ENCODE peak calls at places on chromosomes 1 and 21, in ten cellular contexts. C is HL-60, W is astrocyte of the cerebellum, D is psoas muscle, U is neural progenitor cell, I is WERI-Rb-1, X is IMR-90, M is AG10803, P is sigmoid colon, N is prostate gland. R is an unnamed sample.

GRCh38 chr1:228900993-228901392 is 165.7 kb downstream of the RHOU start:
- DNase-seq in I (no peak), N (no peak), M (no peak), W (no peak), D (no peak), P (no peak), X (no peak), C (no peak), U (no peak), R (no peak)

GRCh38 chr1:79859212-79859948 is 852.9 kb upstream of the ADGRL4 start:
- DNase-seq in X (peak), U (no peak), M (peak), C (no peak), N (no peak), I (no peak), D (no peak), P (no peak), W (peak), R (peak)

GRCh38 chr21:26425576-26425975 is 147.5 kb downstream of the CYYR1 start:
- DNase-seq in N (no peak), P (no peak), D (no peak), X (no peak), M (no peak), C (no peak), W (no peak), I (no peak), U (no peak), R (no peak)

GRCh38 chr1:232477728-232478127 is 152.2 kb downstream of the SIPA1L2 start:
- DNase-seq in M (peak), U (peak), D (peak), X (peak), N (no peak), P (no peak), I (no peak), W (peak), C (no peak), R (peak)

GRCh38 chr1:168585191-168585590 is 8.8 kb downstream of the XCL1 start:
- DNase-seq in M (peak), U (no peak), P (no peak), N (no peak), I (no peak), X (peak), D (no peak), C (no peak), W (no peak), R (no peak)

GRCh38 chr21:34313116-34313515 is 50.7 kb upstream of the KCNE2 start:
- DNase-seq in M (no peak), D (no peak), C (no peak), U (no peak), P (no peak), N (no peak), I (no peak), X (peak), W (no peak), R (no peak)

GRCh38 chr21:44872568-44873355 is 728 bp downstream of the PTTG1IP start:
- DNase-seq in U (peak), C (no peak), I (peak), D (peak), N (peak), M (no peak), W (no peak), P (peak), X (peak), R (no peak)

GRCh38 chr21:46667191-46667734 is 31.8 kb downstream of the PRMT2 start:
- DNase-seq in D (no peak), C (peak), W (no peak), X (peak), N (no peak), U (peak), I (peak), P (no peak), M (peak), R (no peak)

GRCh38 chr1:17540255-17541001 is 930 bp downstream of the ARHGEF10L start:
- DNase-seq in U (peak), M (peak), P (peak), X (no peak), C (no peak), W (no peak), N (peak), I (peak), D (peak), R (no peak)

GRCh38 chr1:221712776-221713431 is 29.0 kb downstream of the DUSP10 start:
- DNase-seq in X (no peak), M (peak), I (no peak), W (no peak), C (peak), D (no peak), P (no peak), N (no peak), U (no peak), R (no peak)

GRCh38 chr1:222931018-222931417 is 116.2 kb downstream of the DISP1 start:
- DNase-seq in M (peak), N (no peak), W (no peak), I (no peak), U (no peak), D (no peak), X (peak), P (no peak), C (no peak), R (no peak)

GRCh38 chr1:101002551-101002950 is 23.0 kb downstream of the DPH5 start:
- DNase-seq in P (no peak), M (no peak), C (peak), W (no peak), I (no peak), U (no peak), D (no peak), X (peak), N (no peak), R (no peak)

GRCh38 chr1:244049969-244050834 is 881 bp upstream of the ZBTB18 start:
- DNase-seq in I (no peak), U (peak), P (no peak), M (no peak), X (no peak), W (no peak), D (no peak), C (peak), N (peak), R (no peak)

GRCh38 chr1:149896589-149896988 is 2.8 kb upstream of the BOLA1 start:
- DNase-seq in U (no peak), N (no peak), D (no peak), W (no peak), M (no peak), C (no peak), P (no peak), X (no peak), I (no peak), R (no peak)

GRCh38 chr1:228014235-228014930 is 7.6 kb downstream of the WNT3A start:
- DNase-seq in W (peak), X (peak), C (peak), N (peak), P (peak), D (no peak), M (peak), I (no peak), U (no peak), R (no peak)

GRCh38 chr1:181142096-181143043 is 53.9 kb downstream of the IER5 start:
- DNase-seq in C (peak), X (peak), N (peak), P (peak), M (peak), I (peak), W (peak), D (peak), U (peak), R (peak)

GRCh38 chr1:206631085-206631509 is 4.2 kb upstream of the DYRK3 start:
- DNase-seq in U (peak), I (peak), N (no peak), D (peak), M (peak), P (peak), X (peak), W (peak), C (peak), R (peak)

GRCh38 chr1:1759456-1760344 is 18.6 kb downstream of the NADK start:
- DNase-seq in M (no peak), W (no peak), U (no peak), D (no peak), C (no peak), I (no peak), X (no peak), N (no peak), P (no peak), R (no peak)

GRCh38 chr1:237045278-237046016 is 3.5 kb downstream of the RYR2 start:
- DNase-seq in P (no peak), W (no peak), D (no peak), N (no peak), X (no peak), C (no peak), I (no peak), U (peak), M (no peak), R (no peak)

GRCh38 chr21:37248298-37248697 is 18.8 kb downstream of the VPS26C start:
- DNase-seq in M (no peak), X (no peak), I (no peak), P (no peak), N (no peak), U (no peak), C (no peak), D (no peak), W (no peak), R (no peak)

GRCh38 chr1:12712929-12713328 is 3.0 kb upstream of the AADACL3 start:
- DNase-seq in D (no peak), M (no peak), N (no peak), W (no peak), C (no peak), P (no peak), I (no peak), U (no peak), X (no peak), R (no peak)

GRCh38 chr1:235313262-235313661 is 14.7 kb downstream of the ARID4B start:
- DNase-seq in C (no peak), I (no peak), D (no peak), N (no peak), M (no peak), P (no peak), X (no peak), U (no peak), W (no peak), R (no peak)

GRCh38 chr1:67880056-67880601 is 46.9 kb upstream of the GNG12 start:
- DNase-seq in D (no peak), P (no peak), U (no peak), W (peak), X (peak), M (peak), N (no peak), I (no peak), C (no peak), R (no peak)

GRCh38 chr1:29800522-29800956 is 564.2 kb downstream of the PTPRU start:
- DNase-seq in D (no peak), P (no peak), W (no peak), I (no peak), N (no peak), M (no peak), C (no peak), X (no peak), U (no peak), R (no peak)

GRCh38 chr1:180929389-180929788 is 16.7 kb downstream of the KIAA1614 start:
- DNase-seq in P (no peak), M (no peak), U (no peak), I (no peak), N (no peak), C (no peak), D (no peak), X (no peak), W (no peak), R (no peak)

GRCh38 chr1:32494196-32494595 is 29.3 kb downstream of the ZBTB8B start:
- DNase-seq in D (no peak), N (no peak), P (no peak), X (no peak), W (no peak), M (no peak), I (no peak), C (no peak), U (no peak), R (no peak)

GRCh38 chr1:28154083-28154594 is 22.4 kb downstream of the PTAFR start:
- DNase-seq in U (no peak), M (no peak), W (no peak), X (no peak), P (no peak), I (no peak), C (no peak), N (no peak), D (no peak), R (no peak)

GRCh38 chr1:18951818-18952391 is 4.6 kb downstream of the IFFO2 start:
- DNase-seq in I (no peak), P (no peak), M (peak), U (no peak), X (no peak), W (no peak), C (peak), D (no peak), N (no peak), R (no peak)

GRCh38 chr1:221863635-221864034 is 121.7 kb upstream of the DUSP10 start:
- DNase-seq in C (no peak), D (no peak), X (no peak), M (no peak), U (no peak), W (no peak), N (no peak), P (no peak), I (no peak), R (no peak)

GRCh38 chr1:103106426-103107321 is 1.6 kb downstream of the COL11A1 start:
- DNase-seq in M (peak), P (peak), N (peak), C (peak), X (peak), I (peak), W (peak), U (peak), D (peak), R (no peak)
- TF ChIP-seq CTCF in M (peak), P (peak), N (peak), C (no peak), X (peak), I (peak), W (peak), U (peak), D (peak), R (peak)

GRCh38 chr1:55288245-55288644 is 73.1 kb upstream of the USP24 start:
- DNase-seq in C (no peak), I (no peak), W (no peak), X (no peak), M (peak), N (no peak), D (no peak), U (no peak), P (no peak), R (no peak)
- H3K4me3 ChIP-seq in C (no peak), I (no peak), W (no peak), X (no peak), M (no peak), N (no peak), D (no peak), U (no peak), P (no peak), R (no peak)

DNA sequence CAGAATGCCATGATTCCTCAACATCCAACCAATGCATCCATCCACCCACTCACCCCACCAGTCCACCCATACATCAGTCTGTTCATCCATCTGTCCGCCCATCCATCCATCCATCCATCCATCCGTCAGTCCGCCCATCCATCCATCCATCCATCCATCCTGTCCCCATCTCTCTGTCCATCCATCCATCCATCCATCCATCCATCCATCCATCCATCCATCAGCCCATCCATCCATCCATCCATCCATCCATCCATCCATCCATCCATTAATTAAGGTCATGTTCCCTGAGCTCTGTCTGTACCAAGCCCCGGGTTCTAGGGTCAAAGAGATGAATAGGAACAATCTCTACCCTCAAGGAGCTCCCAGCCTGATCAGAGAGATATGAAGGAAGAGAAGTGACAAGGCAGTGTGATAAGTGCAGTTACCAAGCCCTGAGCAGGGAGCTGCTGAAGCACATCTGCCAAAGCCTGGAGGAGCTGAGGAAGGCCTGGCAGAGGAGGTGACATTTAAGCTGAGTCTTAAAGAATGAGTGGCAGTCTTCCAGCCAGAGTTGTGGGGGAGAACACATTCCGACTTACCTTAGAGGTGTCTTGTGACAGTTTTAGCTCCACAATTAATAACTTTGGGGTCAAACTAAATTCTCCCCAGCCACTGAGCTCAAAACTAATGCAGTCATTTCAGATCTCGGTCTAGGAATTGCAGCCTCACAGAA is 47.9 kb downstream of the GRIK3 start:
- DNase-seq in C (no peak), M (no peak), I (no peak), N (no peak), X (no peak), W (no peak), P (no peak), U (no peak), D (no peak), R (no peak)
- TF ChIP-seq CTCF in C (no peak), M (no peak), I (no peak), N (no peak), X (no peak), W (no peak), P (no peak), U (no peak), D (no peak), R (no peak)

DNA sequence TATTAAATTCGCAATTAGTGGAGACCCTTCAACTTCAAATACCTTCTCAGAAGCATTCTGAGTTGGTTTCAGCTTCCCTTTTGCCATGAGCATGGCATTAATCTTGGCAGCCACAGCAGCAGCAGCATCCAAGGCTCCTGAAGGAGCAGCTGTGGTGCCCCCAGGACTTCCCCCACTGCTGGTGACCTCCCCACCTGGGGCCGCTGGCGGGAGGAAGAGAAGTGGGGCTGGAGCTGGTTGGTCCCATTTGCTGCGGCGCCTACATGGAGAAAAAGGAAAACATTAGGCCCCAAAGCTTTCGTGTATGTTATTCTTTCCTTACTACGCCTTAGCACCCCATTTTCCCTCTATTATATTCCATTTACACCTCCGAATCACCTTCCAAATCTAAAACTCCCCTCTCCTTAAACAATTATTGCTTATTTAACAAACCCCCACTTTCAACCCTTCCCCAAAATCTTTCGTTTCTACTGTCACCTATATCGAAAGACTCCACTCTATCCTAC is 569 bp downstream of the KHDC4 start:
- DNase-seq in W (no peak), I (no peak), P (no peak), N (no peak), C (no peak), M (no peak), U (no peak), X (no peak), D (no peak), R (no peak)
- H3K4me3 ChIP-seq in W (peak), I (peak), P (peak), N (peak), C (peak), M (peak), U (peak), X (peak), D (peak), R (peak)

DNA sequence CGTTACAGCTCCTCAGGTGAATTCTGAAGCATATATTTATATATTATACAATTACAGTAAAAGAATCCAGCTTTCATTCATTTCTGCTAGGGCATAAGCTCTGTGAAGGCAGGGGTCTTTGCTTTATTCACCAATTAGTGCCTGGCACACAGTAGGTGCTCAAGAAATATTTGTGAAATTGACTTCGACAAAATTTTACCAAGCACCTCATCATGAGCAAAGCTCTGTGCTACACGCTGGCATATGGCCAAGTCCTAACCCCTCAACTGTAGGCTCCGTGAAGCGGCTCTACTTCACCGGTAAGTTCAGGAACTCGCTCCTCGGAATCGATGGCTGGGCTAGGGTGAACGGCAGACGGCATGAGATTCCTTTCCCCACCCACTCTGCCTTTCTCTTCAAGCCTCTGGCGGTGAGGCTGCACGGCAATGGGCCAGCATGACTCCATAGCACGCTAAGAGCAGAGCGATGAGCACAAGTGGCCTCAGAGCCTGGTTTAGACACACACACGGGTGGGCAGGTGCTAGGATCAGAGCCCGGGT is 8.7 kb downstream of the C1orf174 start:
- DNase-seq in U (no peak), C (no peak), N (no peak), W (no peak), X (no peak), P (no peak), I (no peak), D (no peak), M (no peak), R (no peak)
- TF ChIP-seq CTCF in U (no peak), C (no peak), N (no peak), W (no peak), X (no peak), P (no peak), I (no peak), D (no peak), M (no peak), R (no peak)

GRCh38 chr1:151998611-151999362 is 5.1 kb upstream of the S100A10 start:
- DNase-seq in M (no peak), W (no peak), N (no peak), U (no peak), P (no peak), X (peak), C (no peak), D (no peak), I (no peak), R (no peak)

GRCh38 chr1:152003846-152004442 is 10.3 kb upstream of the S100A10 start:
- DNase-seq in U (peak), P (no peak), C (no peak), M (no peak), X (no peak), D (no peak), I (no peak), W (no peak), N (peak), R (no peak)

GRCh38 chr1:152000989-152001630 is 7.5 kb upstream of the S100A10 start:
- DNase-seq in I (no peak), C (no peak), U (no peak), W (no peak), X (no peak), P (no peak), M (no peak), N (peak), D (no peak), R (no peak)

GRCh38 chr1:152002960-152003359 is 9.3 kb upstream of the S100A10 start:
- DNase-seq in N (no peak), X (no peak), U (no peak), C (no peak), P (no peak), I (no peak), W (no peak), D (no peak), M (no peak), R (no peak)

GRCh38 chr1:152001631-152002584 is 8.2 kb upstream of the S100A10 start:
- DNase-seq in P (peak), I (peak), M (peak), U (peak), N (peak), C (peak), W (peak), X (peak), D (peak), R (peak)
- H3K4me3 ChIP-seq in P (no peak), I (no peak), M (no peak), U (no peak), N (no peak), C (no peak), W (no peak), X (no peak), D (no peak), R (no peak)

DNA sequence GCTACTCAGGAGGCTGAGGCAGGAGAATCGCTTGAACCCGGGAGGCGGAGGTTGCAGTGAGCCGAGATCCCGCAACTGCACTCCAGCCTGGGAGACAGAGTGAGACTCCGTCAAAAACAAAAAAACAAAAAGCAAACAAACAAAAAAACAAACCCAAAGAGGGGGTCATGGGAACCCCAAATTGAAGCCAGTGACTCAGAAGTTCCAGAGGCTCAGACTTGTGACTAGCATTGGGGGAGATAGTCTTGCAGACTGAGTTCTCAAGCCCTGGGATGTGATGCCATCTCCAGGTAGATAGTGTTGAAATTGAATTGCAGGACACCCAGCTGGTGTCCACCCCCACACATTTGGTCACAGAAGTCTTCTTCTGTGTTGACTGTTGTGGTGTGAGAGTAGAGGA is 24.9 kb upstream of the ENO1 start:
- DNase-seq in D (no peak), I (no peak), U (no peak), C (peak), M (peak), N (no peak), X (no peak), W (no peak), P (no peak), R (no peak)
- TF ChIP-seq CTCF in D (no peak), I (no peak), U (no peak), C (no peak), M (no peak), N (no peak), X (no peak), W (no peak), P (no peak), R (no peak)

GRCh38 chr1:93595266-93595665 is 86.4 kb downstream of the BCAR3 start:
- DNase-seq in I (no peak), M (peak), W (no peak), U (no peak), X (peak), N (no peak), P (peak), C (no peak), D (no peak), R (no peak)
- H3K4me3 ChIP-seq in I (no peak), M (no peak), W (no peak), U (no peak), X (no peak), N (no peak), P (no peak), C (no peak), D (no peak), R (no peak)